ENCODE peak calls at places on chromosomes 1 and 21, in four cellular contexts. O is activated CD4-positive, alpha-beta T cell treated with anti-CD3 and anti-CD28 coated beads, Interleukin-2, amount 10 ng/mL, durations not matched to agents 7 days and 5 days; M is spleen; Z is SJSA1. C is an unnamed sample.

GRCh38 chr21:38925923-38926322 is 120.2 kb downstream of the ETS2 start:
- DNase-seq in O (no peak), M (no peak), Z (peak), C (peak)

GRCh38 chr21:38413958-38414506 is 84.2 kb downstream of the ERG start:
- DNase-seq in O (no peak), M (no peak), Z (no peak), C (no peak)

GRCh38 chr1:54815086-54815876 is 14.2 kb upstream of the TTC22 start:
- DNase-seq in O (no peak), M (no peak), Z (peak), C (no peak)

GRCh38 chr1:228867093-228867950 is 132.0 kb downstream of the RHOU start:
- DNase-seq in O (no peak), M (no peak), Z (peak), C (no peak)

GRCh38 chr1:111719135-111719534 is 20.1 kb downstream of the INKA2 start:
- DNase-seq in O (no peak), M (no peak), Z (no peak), C (no peak)

GRCh38 chr1:184160236-184160635 is 108.7 kb downstream of the TSEN15 start:
- DNase-seq in O (peak), M (no peak), Z (no peak), C (no peak)

GRCh38 chr1:174131032-174131638 is 28.2 kb upstream of the RABGAP1L start:
- DNase-seq in O (no peak), M (no peak), Z (no peak), C (no peak)

GRCh38 chr1:54276617-54277450 is 76.9 kb downstream of the MRPL37 start:
- DNase-seq in O (no peak), M (no peak), Z (no peak), C (no peak)

GRCh38 chr21:36239585-36239984 is 80.4 kb upstream of the MORC3 start:
- DNase-seq in O (no peak), M (peak), Z (no peak), C (no peak)

GRCh38 chr1:55402676-55403464 is 187.7 kb upstream of the USP24 start:
- DNase-seq in O (no peak), M (no peak), Z (no peak), C (no peak)

GRCh38 chr1:224922404-224923164 is 6.9 kb upstream of the DNAH14 start:
- DNase-seq in O (no peak), M (no peak), Z (no peak), C (no peak)

GRCh38 chr1:225426395-225427248 is 1.2 kb downstream of the LBR start:
- DNase-seq in O (peak), M (peak), Z (no peak), C (peak)

GRCh38 chr1:198265073-198265661 is 108.4 kb downstream of the NEK7 start:
- DNase-seq in O (no peak), M (no peak), Z (no peak), C (no peak)

GRCh38 chr21:34825101-34825500 is 156.3 kb downstream of the CLIC6 start:
- DNase-seq in O (no peak), M (no peak), Z (peak), C (no peak)

GRCh38 chr1:42305639-42306038 is 29.4 kb downstream of the FOXJ3 start:
- DNase-seq in O (no peak), M (no peak), Z (no peak), C (no peak)

GRCh38 chr1:47436979-47437517 is 796 bp upstream of the FOXD2 start:
- DNase-seq in O (no peak), M (no peak), Z (no peak), C (no peak)

GRCh38 chr1:204102719-204103118 is 29.8 kb downstream of the SOX13 start:
- DNase-seq in O (no peak), M (no peak), Z (no peak), C (no peak)

GRCh38 chr21:45328198-45329087 is 40.7 kb upstream of the POFUT2 start:
- DNase-seq in O (no peak), M (peak), Z (no peak), C (peak)

C was measured in upper lobe of right lung.